ENCODE peak calls at places on chromosomes 3 and 15, in four cellular contexts. C is body of pancreas, J is tibial nerve, R is SK-N-MC. M is an unnamed sample.
A peak's percentile ranks its signal among the peaks of the same experiment; 100 is the strongest.

GRCh38 chr3:189995129-189995528 is 125.6 kb downstream of the P3H2 start:
- DNase-seq in R (no peak), J (no peak), C (no peak), M (no peak)

GRCh38 chr3:60431599-60431958 is 819.7 kb downstream of the FHIT start:
- DNase-seq in R (no peak), C (no peak), J (no peak), M (no peak)

GRCh38 chr15:29812384-29812694 is 9.9 kb downstream of the TJP1 start:
- DNase-seq in R (no peak), C (no peak), J (no peak), M (no peak)

GRCh38 chr3:52777959-52778805 is 783 bp downstream of the ITIH1 start:
- DNase-seq in R (no peak), J (no peak), C (peak; percentile 5), M (no peak)

GRCh38 chr3:41690766-41691563 is 270.9 kb downstream of the ULK4 start:
- DNase-seq in R (peak; percentile 22), J (no peak), C (no peak), M (no peak)

GRCh38 chr3:64088408-64089136 is 65.3 kb upstream of the PSMD6 start:
- DNase-seq in J (no peak), R (peak; percentile 35), C (no peak), M (no peak)

GRCh38 chr3:45659661-45660566 is 29.3 kb upstream of the SACM1L start:
- DNase-seq in J (peak; percentile 67), C (peak; percentile 80), R (no peak), M (peak; percentile 75)

GRCh38 chr15:78739996-78740903 is 71.0 kb downstream of the ADAMTS7 start:
- DNase-seq in R (no peak), J (no peak), C (peak; percentile 72), M (no peak)

GRCh38 chr3:8204846-8205624 is 296.6 kb upstream of the LMCD1 start:
- DNase-seq in C (no peak), J (no peak), R (no peak), M (no peak)

GRCh38 chr3:129329858-129330257 is 51.2 kb downstream of the HMCES start:
- DNase-seq in R (no peak), C (no peak), J (no peak), M (no peak)

GRCh38 chr15:40985541-40986330 is 32.5 kb downstream of the CHAC1 start:
- DNase-seq in C (no peak), R (no peak), J (no peak), M (no peak)

GRCh38 chr3:32873491-32874130 is 55.8 kb downstream of the TRIM71 start:
- DNase-seq in R (no peak), C (no peak), J (no peak), M (no peak)

GRCh38 chr15:35458176-35458856 is 87.6 kb downstream of the DPH6 start:
- DNase-seq in R (no peak), J (no peak), C (no peak), M (no peak)

GRCh38 chr3:143337387-143337786 is 217.8 kb downstream of the CHST2 start:
- DNase-seq in R (no peak), C (no peak), J (no peak), M (no peak)

GRCh38 chr3:33629219-33629618 is 88.8 kb downstream of the CLASP2 start:
- DNase-seq in R (no peak), J (no peak), C (no peak), M (no peak)

GRCh38 chr15:52256366-52256765 is 39.2 kb downstream of the MYO5C start:
- DNase-seq in R (peak; percentile 42), J (peak; percentile 86), C (peak; percentile 79), M (peak; percentile 37)

GRCh38 chr15:89575656-89576416 is 567 bp downstream of the TICRR start:
- DNase-seq in C (peak; percentile 16), J (no peak), R (no peak), M (no peak)

GRCh38 chr3:47781326-47781684 is 388 bp downstream of the SMARCC1 start:
- DNase-seq in J (peak; percentile 35), R (no peak), C (peak; percentile 66), M (peak; percentile 62)

GRCh38 chr3:72953325-72953956 is 43.2 kb upstream of the PPP4R2 start:
- DNase-seq in R (no peak), C (no peak), J (no peak), M (no peak)

GRCh38 chr3:188948658-188949400 is 222.9 kb upstream of the TPRG1 start:
- DNase-seq in R (no peak), J (peak; percentile 48), C (peak; percentile 53), M (no peak)

GRCh38 chr15:91258436-91258779 is 158.4 kb downstream of the SV2B start:
- DNase-seq in R (no peak), C (no peak), J (no peak), M (no peak)

GRCh38 chr3:150147776-150148175 is 177.1 kb upstream of the PFN2 start:
- DNase-seq in J (no peak), R (no peak), C (no peak), M (no peak)

GRCh38 chr3:21041621-21042020 is 709.4 kb downstream of the ZNF385D start:
- DNase-seq in C (no peak), R (no peak), J (no peak), M (no peak)

GRCh38 chr3:72976182-72976825 is 20.3 kb upstream of the PPP4R2 start:
- DNase-seq in R (no peak), C (no peak), J (no peak), M (no peak)

GRCh38 chr15:71137138-71137518 is 21.9 kb downstream of the THSD4 start:
- DNase-seq in J (no peak), R (no peak), C (peak; percentile 55), M (no peak)

GRCh38 chr3:54999801-55000200 is 71.9 kb upstream of the LRTM1 start:
- DNase-seq in J (no peak), R (no peak), C (no peak), M (no peak)

GRCh38 chr15:75573001-75573400 is 6.1 kb downstream of the PTPN9 start:
- DNase-seq in R (no peak), C (no peak), J (no peak), M (no peak)

GRCh38 chr3:190024912-190025311 is 95.8 kb downstream of the P3H2 start:
- DNase-seq in R (no peak), C (no peak), J (no peak), M (no peak)

GRCh38 chr3:197514786-197515090 is 41.0 kb downstream of the BDH1 start:
- DNase-seq in R (no peak), C (no peak), J (no peak), M (no peak)

GRCh38 chr3:148697311-148698189 is at the start of gene AGTR1:
- DNase-seq in J (peak; percentile 78), C (peak; percentile 44), R (no peak), M (peak; percentile 79)

GRCh38 chr15:78617131-78617915 is 3.5 kb downstream of the CHRNA3 start:
- DNase-seq in J (no peak), C (no peak), R (no peak), M (no peak)

DNA sequence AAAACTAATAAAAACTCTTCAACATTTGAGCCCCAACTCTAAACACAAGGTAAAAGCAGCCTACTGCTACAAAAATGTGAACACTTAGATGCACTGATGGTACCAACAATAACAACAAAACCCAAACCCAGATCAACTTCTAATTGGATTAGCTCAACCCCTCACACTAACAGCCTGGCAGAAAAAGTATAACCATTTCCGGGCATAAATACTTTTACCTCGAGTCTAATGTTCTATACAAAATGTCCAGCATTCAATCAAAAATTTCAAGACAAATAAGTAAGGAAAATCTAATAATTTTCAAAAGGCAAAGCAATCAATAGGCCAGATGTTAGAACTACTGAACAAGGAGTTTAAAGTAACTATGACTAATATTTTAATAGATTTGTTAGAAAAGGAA is 303.3 kb downstream of the ARRDC4 start:
- DNase-seq in R (no peak), C (no peak), J (no peak), M (no peak)
- H3K9me3 ChIP-seq in R (no peaks in the 10 kb centered on the region), C (peaks cover 7% of the 10 kb centered on the region), J (no peaks in the 10 kb centered on the region), M (peaks cover 14% of the 10 kb centered on the region)

DNA sequence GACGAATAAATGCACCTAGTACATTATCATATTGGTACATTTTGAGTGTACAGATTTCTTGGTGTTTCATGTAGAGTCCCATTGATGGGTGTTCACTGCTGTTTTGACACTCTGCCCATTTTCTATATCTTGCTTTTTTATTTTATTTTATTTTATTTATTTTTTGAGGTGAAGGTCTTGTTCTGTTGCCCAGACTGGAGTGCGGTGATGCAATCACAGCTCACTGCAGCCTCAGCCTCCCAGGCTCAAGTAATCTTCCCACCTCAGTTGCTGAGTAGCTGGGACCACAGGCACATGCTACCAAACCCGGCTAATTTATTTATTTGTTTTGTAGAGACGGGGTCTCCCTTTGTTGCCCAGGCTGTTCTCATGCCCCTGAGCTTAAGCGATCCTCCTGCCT is 44.2 kb downstream of the DNAJC13 start:
- DNase-seq in J (no peak), C (no peak), R (no peak), M (no peak)
- H3K36me3 ChIP-seq in J (peaks cover 9% of the 10 kb centered on the region), C (peaks cover 14% of the 10 kb centered on the region), R (peaks cover 79% of the 10 kb centered on the region), M (peaks cover 36% of the 10 kb centered on the region)

GRCh38 chr15:25422021-25422420 is 16.8 kb downstream of the UBE3A start:
- DNase-seq in R (no peak), J (no peak), C (no peak), M (no peak)

GRCh38 chr15:25431821-25432561 is 6.8 kb downstream of the UBE3A start:
- DNase-seq in J (no peak), R (no peak), C (no peak), M (no peak)

GRCh38 chr15:25426896-25427610 is 11.8 kb downstream of the UBE3A start:
- DNase-seq in J (no peak), R (no peak), C (no peak), M (no peak)

GRCh38 chr15:25424073-25424472 is 14.8 kb downstream of the UBE3A start:
- DNase-seq in R (no peak), C (no peak), J (no peak), M (no peak)

DNA sequence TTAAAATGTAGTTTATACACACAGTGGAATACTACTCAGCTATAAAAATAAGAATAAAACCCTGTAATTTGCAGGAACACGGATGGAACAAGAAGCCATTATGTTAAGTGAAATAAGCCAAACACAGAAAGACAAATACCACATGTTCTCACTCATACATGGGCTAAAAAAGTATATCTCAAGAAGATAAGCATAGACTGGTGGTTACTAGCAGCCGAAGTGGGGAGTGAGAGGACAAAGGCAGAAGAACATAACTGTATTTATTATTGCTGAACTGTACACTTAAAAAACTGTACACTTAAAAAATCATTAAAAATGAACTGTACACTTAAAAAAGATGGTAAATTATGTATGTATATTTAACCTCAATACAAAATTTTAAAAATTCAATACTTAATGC is 11.0 kb downstream of the UBE3A start:
- DNase-seq in R (no peak), C (no peak), J (no peak), M (no peak)
- H3K9me3 ChIP-seq in R (peaks cover 30% of the 10 kb centered on the region), C (no peaks in the 10 kb centered on the region), J (no peaks in the 10 kb centered on the region), M (no peaks in the 10 kb centered on the region)

GRCh38 chr3:15679306-15679705 is 77.8 kb downstream of the BTD start:
- DNase-seq in C (no peak), R (no peak), J (no peak), M (no peak)

GRCh38 chr3:15683253-15683652 is 81.7 kb downstream of the BTD start:
- DNase-seq in C (no peak), J (no peak), R (no peak), M (no peak)

GRCh38 chr3:15685927-15686326 is 84.4 kb downstream of the BTD start:
- DNase-seq in J (no peak), C (no peak), R (no peak), M (no peak)

GRCh38 chr3:15682766-15683165 is 81.2 kb downstream of the BTD start:
- DNase-seq in J (no peak), C (no peak), R (peak; percentile 63), M (no peak)

DNA sequence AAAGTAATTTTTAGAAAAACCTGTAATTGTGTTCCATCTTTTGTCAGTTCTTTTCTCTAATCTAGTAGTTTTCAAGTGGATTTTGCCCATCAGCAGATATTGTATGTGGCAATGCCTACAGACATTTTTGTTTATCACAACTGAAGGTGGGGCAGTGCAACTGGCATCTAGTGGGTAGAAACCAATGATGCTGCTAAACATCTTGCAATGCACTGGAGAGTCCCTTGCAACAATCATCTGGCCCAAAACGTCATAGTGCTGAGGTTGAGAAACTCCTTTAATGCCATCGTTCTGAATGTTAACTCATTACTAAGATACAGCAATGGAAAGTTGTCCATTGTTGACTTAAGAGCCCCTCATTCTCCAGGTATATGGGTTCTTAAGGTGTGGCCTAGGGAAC is 80.1 kb downstream of the BTD start:
- DNase-seq in J (no peak), R (no peak), C (no peak), M (no peak)
- H3K36me3 ChIP-seq in J (no peaks in the 10 kb centered on the region), R (no peaks in the 10 kb centered on the region), C (peaks cover 7% of the 10 kb centered on the region), M (no peaks in the 10 kb centered on the region)